ENCODE peak calls at places on chromosomes 7 and 10, in eight cellular contexts. F is GDM1; R is lower lobe of right lung; U is body of pancreas; P is left ventricle myocardium inferior; T is activated CD8-positive, alpha-beta memory T cell treated with anti-CD3 and anti-CD28 coated beads for 48 hours; A is T-helper 2 cell; H is sigmoid colon. L is an unnamed sample.

GRCh38 chr7:148709019-148709418 is 10.3 kb downstream of the CUL1 start:
- DNase-seq in F (no peak), R (no peak), U (no peak), P (no peak), T (no peak), A (no peak), H (no peak), L (no peak)

GRCh38 chr10:94402204-94403033 is at the start of gene TBC1D12:
- DNase-seq in F (peak; percentile 78), R (peak; percentile 96), U (peak; percentile 97), P (peak; percentile 96), T (peak; percentile 16), A (no peak), H (peak; percentile 98), L (peak; percentile 98)

GRCh38 chr10:68559872-68560200 is 301 bp upstream of the TET1 start:
- DNase-seq in F (no peak), R (no peak), U (no peak), P (no peak), T (no peak), A (no peak), H (peak; percentile 69), L (no peak)

GRCh38 chr10:51073461-51074237 is 638 bp upstream of the PRKG1 start:
- DNase-seq in F (no peak), R (no peak), U (peak; percentile 54), P (peak; percentile 38), T (no peak), A (no peak), H (peak; percentile 78), L (peak; percentile 31)

GRCh38 chr10:94645285-94645684 is 38.2 kb upstream of the CYP2C18 start:
- DNase-seq in F (no peak), R (no peak), U (no peak), P (no peak), T (no peak), A (no peak), H (no peak), L (no peak)

GRCh38 chr7:158024881-158025280 is 562.7 kb downstream of the PTPRN2 start:
- DNase-seq in F (no peak), R (no peak), U (no peak), P (no peak), T (no peak), A (no peak), H (no peak), L (no peak)

GRCh38 chr7:75950111-75950681 is 35.2 kb downstream of the POR start:
- DNase-seq in F (no peak), R (no peak), U (peak; percentile 47), P (no peak), T (no peak), A (no peak), H (no peak), L (no peak)

GRCh38 chr7:103447073-103447960 is 1.3 kb upstream of the SLC26A5 start:
- DNase-seq in F (peak; percentile 8), R (no peak), U (peak; percentile 60), P (no peak), T (no peak), A (no peak), H (no peak), L (peak; percentile 49)

GRCh38 chr10:62182595-62182994 is 86.0 kb downstream of the RTKN2 start:
- DNase-seq in F (no peak), R (no peak), U (no peak), P (no peak), T (no peak), A (no peak), H (no peak), L (no peak)

GRCh38 chr7:74040101-74040790 is 12.3 kb downstream of the ELN start:
- DNase-seq in F (no peak), R (no peak), U (no peak), P (no peak), T (no peak), A (no peak), H (no peak), L (no peak)

GRCh38 chr10:113450046-113450445 is 102.8 kb upstream of the HABP2 start:
- DNase-seq in F (no peak), R (no peak), U (no peak), P (no peak), T (no peak), A (no peak), H (no peak), L (no peak)

GRCh38 chr7:88664630-88665233 is 94.8 kb upstream of the ZNF804B start:
- DNase-seq in F (no peak), R (no peak), U (no peak), P (no peak), T (no peak), A (no peak), H (no peak), L (peak; percentile 82)

GRCh38 chr7:20597339-20597738 is 18.1 kb upstream of the ABCB5 start:
- DNase-seq in F (no peak), R (no peak), U (no peak), P (no peak), T (no peak), A (no peak), H (no peak), L (no peak)

GRCh38 chr7:11256501-11256900 is 282.8 kb downstream of the PHF14 start:
- DNase-seq in F (no peak), R (no peak), U (no peak), P (no peak), T (no peak), A (no peak), H (no peak), L (no peak)

GRCh38 chr10:80608706-80609105 is 71.0 kb downstream of the SH2D4B start:
- DNase-seq in F (no peak), R (no peak), U (no peak), P (no peak), T (no peak), A (no peak), H (no peak), L (no peak)

GRCh38 chr10:22325272-22325947 is 4.5 kb downstream of the BMI1 start:
- DNase-seq in F (peak; percentile 63), R (peak; percentile 77), U (peak; percentile 81), P (peak; percentile 80), T (no peak), A (peak; percentile 55), H (peak; percentile 87), L (peak; percentile 73)

GRCh38 chr10:68212721-68213352 is 19.1 kb downstream of the ATOH7 start:
- DNase-seq in F (no peak), R (no peak), U (no peak), P (no peak), T (no peak), A (no peak), H (no peak), L (peak; percentile 38)

GRCh38 chr7:1545417-1546246 is 10.4 kb downstream of the TMEM184A start:
- DNase-seq in F (no peak), R (no peak), U (peak; percentile 58), P (no peak), T (no peak), A (no peak), H (no peak), L (no peak)

GRCh38 chr7:33909755-33910154 is 4.4 kb downstream of the BMPER start:
- DNase-seq in F (no peak), R (no peak), U (no peak), P (no peak), T (no peak), A (no peak), H (no peak), L (no peak)

GRCh38 chr7:155340721-155341120 is 43.0 kb downstream of the INSIG1 start:
- DNase-seq in F (no peak), R (peak; percentile 37), U (peak; percentile 2), P (no peak), T (no peak), A (no peak), H (no peak), L (no peak)

GRCh38 chr7:131057015-131057518 is 270.6 kb upstream of the MKLN1 start:
- DNase-seq in F (no peak), R (no peak), U (no peak), P (no peak), T (no peak), A (no peak), H (no peak), L (no peak)

GRCh38 chr7:137331378-137331777 is 12.2 kb downstream of the PTN start:
- DNase-seq in F (no peak), R (no peak), U (no peak), P (no peak), T (no peak), A (no peak), H (no peak), L (peak; percentile 59)

GRCh38 chr7:156639426-156640256 is 933 bp upstream of the RNF32 start:
- DNase-seq in F (no peak), R (peak; percentile 58), U (peak; percentile 19), P (no peak), T (no peak), A (no peak), H (no peak), L (peak; percentile 25)

GRCh38 chr7:56287429-56288138 is 171.4 kb upstream of the NUPR2 start:
- DNase-seq in F (no peak), R (no peak), U (peak; percentile 52), P (peak; percentile 19), T (no peak), A (no peak), H (no peak), L (peak; percentile 42)

GRCh38 chr10:51544933-51545332 is 154.5 kb downstream of the CSTF2T start:
- DNase-seq in F (no peak), R (no peak), U (no peak), P (no peak), T (no peak), A (no peak), H (no peak), L (no peak)

GRCh38 chr7:106053109-106053508 is 59.0 kb downstream of the SYPL1 start:
- DNase-seq in F (no peak), R (no peak), U (no peak), P (no peak), T (no peak), A (no peak), H (peak; percentile 26), L (peak; percentile 44)

L was measured in kidney tubule cell.